ENCODE peak calls at places on chromosomes 5 and 9, in eight cellular contexts. G is suprapubic skin, X is Caco-2, H is left ventricle myocardium inferior, P is B cell, I is A549, D is ovary, N is fibroblast of the aortic adventitia. M is an unnamed sample.
A peak's percentile ranks its signal among the peaks of the same experiment; 100 is the strongest.

GRCh38 chr9:93651521-93651950 is 75.2 kb downstream of the PHF2 start:
- DNase-seq in I (no peak), P (no peak), G (peak; percentile 48), H (peak; percentile 7), D (peak; percentile 10), X (no peak), N (no peak), M (no peak)

GRCh38 chr9:127545196-127546124 is 66.6 kb upstream of the STXBP1 start:
- DNase-seq in X (peak; percentile 83), I (peak; percentile 93), G (no peak), H (no peak), P (no peak), D (peak; percentile 58), N (peak; percentile 65), M (no peak)

GRCh38 chr5:93189707-93190120 is 391.3 kb downstream of the NR2F1-AS1 start:
- DNase-seq in G (no peak), I (peak; percentile 62), P (no peak), D (no peak), N (peak; percentile 87), H (no peak), X (no peak), M (no peak)

GRCh38 chr5:175444060-175444904 is at the start of gene DRD1:
- DNase-seq in X (peak; percentile 31), I (peak; percentile 50), G (no peak), N (peak; percentile 23), D (no peak), P (peak; percentile 69), H (no peak), M (peak; percentile 40)

GRCh38 chr5:88826959-88827585 is 55.9 kb downstream of the MEF2C start:
- DNase-seq in N (peak; percentile 83), X (no peak), I (no peak), D (no peak), P (peak; percentile 13), H (no peak), G (no peak), M (peak; percentile 19)

GRCh38 chr5:78060421-78060820 is 234.1 kb downstream of the AP3B1 start:
- DNase-seq in I (no peak), X (no peak), N (peak; percentile 45), P (no peak), G (no peak), H (no peak), D (no peak), M (no peak)

GRCh38 chr5:96146675-96147074 is 185.0 kb upstream of the ELL2 start:
- DNase-seq in I (peak; percentile 52), H (no peak), P (no peak), X (peak; percentile 40), D (no peak), N (peak; percentile 73), G (no peak), M (no peak)

GRCh38 chr5:74660146-74660545 is 19.6 kb upstream of the ENC1 start:
- DNase-seq in D (no peak), H (no peak), N (no peak), P (no peak), G (no peak), X (no peak), I (no peak), M (no peak)

GRCh38 chr9:94796687-94797086 is 70.2 kb downstream of the AOPEP start:
- DNase-seq in X (no peak), I (no peak), G (no peak), P (no peak), D (no peak), H (no peak), N (no peak), M (no peak)

GRCh38 chr5:93349613-93350012 is 231.4 kb downstream of the NR2F1-AS1 start:
- DNase-seq in N (peak; percentile 51), H (no peak), P (no peak), X (no peak), I (no peak), G (no peak), D (no peak), M (no peak)

GRCh38 chr5:32231241-32231640 is 57.1 kb upstream of the GOLPH3 start:
- DNase-seq in G (no peak), I (no peak), N (no peak), H (no peak), D (no peak), X (no peak), P (no peak), M (no peak)

GRCh38 chr5:151805414-151806225 is 33.9 kb downstream of the G3BP1 start:
- DNase-seq in X (no peak), P (no peak), G (no peak), N (peak; percentile 89), I (no peak), D (no peak), H (no peak), M (no peak)

GRCh38 chr9:116276651-116277121 is 123.1 kb downstream of the PAPPA start:
- DNase-seq in P (no peak), X (no peak), I (no peak), G (no peak), N (no peak), H (no peak), D (no peak), M (no peak)

GRCh38 chr5:58407042-58407709 is 52.7 kb downstream of the PLK2 start:
- DNase-seq in D (no peak), N (peak; percentile 83), H (no peak), P (no peak), X (no peak), I (peak; percentile 75), G (no peak), M (no peak)

GRCh38 chr9:76203373-76203772 is 190.9 kb downstream of the RFK start:
- DNase-seq in G (no peak), P (no peak), H (no peak), X (no peak), N (peak; percentile 37), D (peak; percentile 42), I (no peak), M (no peak)

GRCh38 chr5:40678021-40678939 is 1.4 kb upstream of the PTGER4 start:
- DNase-seq in N (peak; percentile 32), G (no peak), I (no peak), P (no peak), X (no peak), H (no peak), D (no peak), M (peak; percentile 47)

GRCh38 chr5:40675396-40676133 is 4.2 kb upstream of the PTGER4 start:
- DNase-seq in I (no peak), D (no peak), H (no peak), G (no peak), X (no peak), N (no peak), P (no peak), M (peak; percentile 66)

GRCh38 chr5:40677456-40677855 is 2.3 kb upstream of the PTGER4 start:
- DNase-seq in G (no peak), D (no peak), I (no peak), N (peak; percentile 34), H (no peak), P (no peak), X (no peak), M (no peak)

GRCh38 chr5:40674661-40675235 is 5.0 kb upstream of the PTGER4 start:
- DNase-seq in X (no peak), D (no peak), N (no peak), H (no peak), G (no peak), I (no peak), P (no peak), M (no peak)

GRCh38 chr5:40676643-40677333 is 2.9 kb upstream of the PTGER4 start:
- DNase-seq in D (no peak), X (no peak), P (no peak), G (no peak), H (peak; percentile 52), I (no peak), N (peak; percentile 81), M (peak; percentile 43)
- TF ChIP-seq CTCF in D (no peak), X (no peak), P (no peak), G (no peak), H (no peak), I (no peak), N (peak; percentile 20), M (no peak)

DNA sequence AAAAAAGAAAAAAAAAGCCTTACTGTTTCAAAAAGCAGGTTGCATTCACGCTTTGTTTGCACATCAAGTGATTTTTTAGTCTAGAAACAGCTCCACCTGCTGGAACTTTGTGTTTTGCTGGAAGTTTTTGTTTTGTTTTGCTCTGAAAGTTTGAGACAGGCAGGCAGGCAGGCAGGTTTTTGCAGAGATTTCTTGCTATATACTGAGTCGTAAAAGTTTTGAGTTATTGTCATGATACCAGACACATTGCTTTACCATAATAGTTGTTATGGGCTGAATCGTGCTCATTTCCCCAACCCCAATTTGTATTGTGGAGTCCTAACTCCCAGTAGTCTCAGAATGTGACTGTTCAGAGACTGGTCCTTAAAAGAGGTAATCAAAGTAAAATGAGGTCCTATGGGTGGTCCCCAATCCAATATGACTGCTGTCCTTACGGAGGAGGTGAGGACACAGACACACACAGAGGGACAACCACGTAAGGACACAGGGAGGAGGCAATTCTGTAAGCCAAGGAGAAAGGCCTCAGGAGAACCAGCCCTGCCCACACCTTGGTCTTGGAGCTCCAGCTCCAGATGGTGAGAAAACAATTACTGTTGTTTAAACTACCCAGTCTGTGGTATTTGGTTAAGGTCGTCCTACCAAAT is 20.9 kb downstream of the OR2Y1 start:
- DNase-seq in H (no peak), N (peak; percentile 49), D (no peak), G (no peak), P (no peak), I (peak; percentile 45), X (peak; percentile 48), M (peak; percentile 62)
- TF ChIP-seq CTCF in H (peak; percentile 60), N (peak; percentile 79), D (no peak), G (peak; percentile 55), P (peak; percentile 65), I (peak; percentile 68), X (peak; percentile 70), M (peak; percentile 79)

DNA sequence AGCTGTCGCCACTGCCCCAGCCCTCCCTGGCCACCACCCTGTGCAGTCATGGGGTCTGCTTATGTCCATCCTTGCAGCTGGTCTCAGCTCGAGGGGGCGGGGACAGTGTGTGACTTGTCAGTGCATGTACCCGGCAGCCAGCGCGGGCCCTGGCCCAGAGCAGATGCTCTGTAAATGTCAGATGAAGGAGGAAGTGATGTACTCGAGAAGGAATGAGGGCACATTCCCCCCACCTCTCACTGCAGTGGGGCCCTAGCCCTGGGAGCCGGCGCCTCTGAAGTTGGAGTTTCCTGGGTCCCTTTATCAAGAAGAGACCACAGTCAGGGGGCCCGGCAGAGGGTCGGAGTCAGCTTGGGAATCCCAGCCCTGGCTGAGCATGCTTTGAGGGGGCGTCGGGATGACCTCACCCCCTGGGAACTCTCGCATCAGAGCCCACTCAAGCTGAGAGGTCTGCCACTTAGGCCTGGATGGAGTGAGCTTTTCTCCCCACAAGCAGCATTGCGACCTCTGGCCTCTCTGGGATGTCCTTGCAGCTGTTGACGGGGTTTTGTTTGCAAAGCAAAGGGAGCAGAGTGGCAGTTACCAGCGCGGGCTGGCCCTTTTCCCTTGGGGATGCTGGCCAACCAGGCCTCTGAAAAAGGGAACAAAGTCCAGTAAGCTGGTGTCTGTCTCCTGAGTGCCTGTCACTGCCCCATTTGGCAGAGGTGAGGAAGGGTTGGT is 19.0 kb downstream of the NEURL1B start:
- DNase-seq in D (peak; percentile 84), X (peak; percentile 87), G (no peak), H (peak; percentile 91), I (peak; percentile 45), P (no peak), N (peak; percentile 56), M (no peak)
- TF ChIP-seq CTCF in D (no peak), X (peak; percentile 32), G (no peak), H (no peak), I (no peak), P (no peak), N (no peak), M (no peak)

DNA sequence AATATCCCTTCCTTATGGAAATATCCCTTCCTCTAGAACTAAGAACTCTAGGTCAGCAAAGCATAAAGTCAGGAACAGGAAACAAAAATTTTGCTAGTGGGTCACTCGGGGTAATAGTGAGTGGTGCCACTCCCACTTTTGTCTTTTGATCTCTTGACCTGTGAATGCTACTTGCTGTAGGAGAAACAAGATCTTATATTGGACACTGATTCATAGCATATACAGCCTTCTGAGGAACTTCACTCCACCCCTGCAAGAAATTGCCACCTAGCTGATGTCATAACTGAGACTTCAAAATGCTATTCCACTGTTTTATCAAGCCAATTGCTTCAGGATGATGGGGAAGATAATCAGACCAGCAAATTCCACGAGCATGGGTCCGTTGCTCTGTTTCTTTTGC is 53.3 kb upstream of the PRSS3 start:
- DNase-seq in H (no peak), X (no peak), N (no peak), G (no peak), I (no peak), P (no peak), D (no peak), M (no peak)
- TF ChIP-seq CTCF in H (no peak), X (no peak), N (no peak), G (no peak), I (no peak), P (no peak), D (no peak), M (no peak)